ENCODE peak calls at places on chromosomes 7 and 10, in ten cellular contexts. Q, D, Y, X, S, P, K, I, Z and M are unnamed samples.

GRCh38 chr7:132398253-132398913 is 177.9 kb downstream of the PLXNA4 start:
- DNase-seq in D (no peak), I (no peak), S (no peak), X (no peak), Z (no peak), Q (no peak), P (no peak), K (no peak), Y (no peak), M (no peak)

GRCh38 chr7:85489498-85489897 is 302.6 kb upstream of the SEMA3D start:
- DNase-seq in D (no peak), P (peak), I (no peak), Y (no peak), Q (no peak), Z (no peak), K (no peak), X (no peak), S (peak), M (no peak)

GRCh38 chr10:48608279-48608681 is 3.4 kb upstream of the ARHGAP22 start:
- DNase-seq in Y (peak), I (no peak), S (no peak), P (peak), K (peak), X (no peak), D (no peak), Z (peak), Q (peak), M (no peak)

GRCh38 chr7:106045139-106045538 is 67.0 kb downstream of the SYPL1 start:
- DNase-seq in D (no peak), K (no peak), S (no peak), X (no peak), Z (no peak), Y (no peak), P (no peak), I (no peak), Q (no peak), M (no peak)

GRCh38 chr7:22723171-22723601 is 3.8 kb upstream of the IL6 start:
- DNase-seq in S (no peak), I (no peak), Y (no peak), P (peak), X (no peak), D (no peak), Z (peak), K (no peak), Q (peak), M (peak)

GRCh38 chr7:50467817-50468610 is 17.9 kb upstream of the FIGNL1 start:
- DNase-seq in Q (peak), X (peak), I (peak), Z (peak), Y (peak), P (peak), S (peak), D (peak), K (peak), M (peak)

GRCh38 chr7:130141161-130141857 is 63.9 kb downstream of the TMEM209 start:
- DNase-seq in Q (peak), S (peak), I (peak), K (peak), P (no peak), D (peak), Y (peak), Z (peak), X (no peak), M (no peak)

GRCh38 chr7:37853468-37853867 is 5.1 kb downstream of the NME8 start:
- DNase-seq in S (no peak), K (no peak), D (no peak), Q (no peak), Y (no peak), Z (no peak), I (no peak), X (no peak), P (peak), M (no peak)

GRCh38 chr10:119723624-119724023 is 2.2 kb upstream of the INPP5F start:
- DNase-seq in I (no peak), K (no peak), S (no peak), P (no peak), Y (no peak), Q (no peak), Z (no peak), D (no peak), X (no peak), M (no peak)

GRCh38 chr10:87657370-87657769 is 2.3 kb upstream of the PAPSS2 start:
- DNase-seq in P (no peak), X (no peak), Y (no peak), Z (no peak), K (no peak), Q (no peak), D (no peak), S (no peak), I (no peak), M (no peak)

GRCh38 chr7:5420841-5421625 is 2.6 kb downstream of the TNRC18 start:
- DNase-seq in D (no peak), Q (no peak), P (peak), Z (peak), K (peak), I (no peak), X (no peak), Y (no peak), S (no peak), M (no peak)

GRCh38 chr7:12436126-12436525 is 32.5 kb upstream of the VWDE start:
- DNase-seq in S (no peak), Q (no peak), Z (no peak), Y (no peak), P (no peak), X (no peak), K (no peak), I (no peak), D (no peak), M (no peak)

GRCh38 chr10:102310356-102311024 is 65.2 kb downstream of the GBF1 start:
- DNase-seq in K (no peak), Q (no peak), Z (no peak), X (no peak), P (peak), S (no peak), I (no peak), D (no peak), Y (no peak), M (no peak)

GRCh38 chr10:126042906-126043305 is 146.5 kb downstream of the FANK1 start:
- DNase-seq in Y (no peak), D (no peak), S (no peak), Q (no peak), K (no peak), I (no peak), Z (peak), P (no peak), X (no peak), M (no peak)

GRCh38 chr7:130144632-130145171 is 60.5 kb downstream of the TMEM209 start:
- DNase-seq in Z (no peak), K (no peak), Q (peak), I (no peak), D (no peak), Y (no peak), X (no peak), P (peak), S (no peak), M (no peak)

GRCh38 chr10:100138921-100139496 is 46.8 kb downstream of the ERLIN1 start:
- DNase-seq in I (no peak), Y (no peak), P (no peak), Q (no peak), S (no peak), Z (no peak), D (no peak), K (no peak), X (no peak), M (no peak)

GRCh38 chr10:6788191-6788590 is 208.1 kb upstream of the PRKCQ start:
- DNase-seq in K (no peak), X (no peak), I (no peak), Z (no peak), Y (no peak), P (no peak), S (no peak), Q (no peak), D (no peak), M (no peak)

GRCh38 chr10:72851524-72851923 is 42.0 kb upstream of the OIT3 start:
- DNase-seq in Q (no peak), Y (no peak), S (no peak), P (no peak), K (no peak), D (no peak), X (no peak), Z (no peak), I (no peak), M (no peak)

GRCh38 chr7:8176370-8177081 is 85.4 kb downstream of the ICA1 start:
- DNase-seq in P (peak), K (no peak), Y (peak), I (peak), D (no peak), S (no peak), Z (peak), Q (no peak), X (peak), M (no peak)

GRCh38 chr7:22561895-22562593 is 62.1 kb upstream of the STEAP1B start:
- DNase-seq in S (no peak), X (no peak), Y (no peak), I (no peak), D (no peak), Z (peak), P (peak), Q (no peak), K (no peak), M (no peak)

GRCh38 chr10:92886334-92886961 is 38.1 kb downstream of the EXOC6 start:
- DNase-seq in I (no peak), Z (no peak), Y (no peak), Q (no peak), S (no peak), D (no peak), P (no peak), K (no peak), X (no peak), M (no peak)

GRCh38 chr7:93890041-93890463 is 501 bp downstream of the TFPI2 start:
- DNase-seq in Q (no peak), X (no peak), Y (no peak), Z (peak), D (no peak), S (no peak), I (no peak), P (peak), K (peak), M (no peak)

GRCh38 chr7:35749548-35749947 is 51.3 kb upstream of the SEPTIN7 start:
- DNase-seq in P (no peak), K (no peak), D (no peak), Y (no peak), Q (no peak), I (no peak), X (no peak), Z (no peak), S (no peak), M (no peak)

GRCh38 chr7:95951531-95951930 is 179.2 kb downstream of the DYNC1I1 start:
- DNase-seq in X (no peak), S (no peak), P (no peak), D (no peak), Y (no peak), K (no peak), I (no peak), Z (no peak), Q (no peak), M (no peak)

GRCh38 chr7:20021834-20022233 is 195.3 kb downstream of the MACC1 start:
- DNase-seq in Y (no peak), D (no peak), Q (no peak), K (no peak), Z (peak), I (no peak), S (no peak), P (no peak), X (no peak), M (no peak)

GRCh38 chr10:103278862-103279298 is 1.9 kb downstream of the INA start:
- DNase-seq in K (peak), Y (peak), X (no peak), D (no peak), S (no peak), I (no peak), P (peak), Q (no peak), Z (peak), M (no peak)

GRCh38 chr10:110221044-110221720 is 13.8 kb downstream of the MXI1 start:
- DNase-seq in X (no peak), Z (no peak), Q (no peak), D (no peak), I (no peak), S (no peak), P (no peak), Y (no peak), K (no peak), M (no peak)

GRCh38 chr10:103476046-103476768 is 2.8 kb downstream of the CALHM3 start:
- DNase-seq in K (no peak), Y (no peak), D (no peak), I (no peak), Q (no peak), P (no peak), S (no peak), X (no peak), Z (no peak), M (no peak)

GRCh38 chr10:78960316-78960800 is 108.4 kb upstream of the ZMIZ1 start:
- DNase-seq in X (no peak), S (peak), D (no peak), Z (no peak), Y (no peak), I (no peak), P (peak), Q (peak), K (no peak), M (peak)

GRCh38 chr7:44177570-44178131 is 11.6 kb downstream of the GCK start:
- DNase-seq in P (peak), K (no peak), X (no peak), Y (no peak), Q (peak), S (no peak), Z (no peak), D (peak), I (no peak), M (no peak)

GRCh38 chr7:74599251-74599650 is 58.3 kb upstream of the GTF2I start:
- DNase-seq in X (no peak), S (no peak), Q (no peak), Z (no peak), I (no peak), D (no peak), Y (no peak), K (no peak), P (no peak), M (no peak)

GRCh38 chr7:4226166-4226857 is 455.8 kb upstream of the FOXK1 start:
- DNase-seq in Q (no peak), X (no peak), I (no peak), Y (no peak), K (no peak), Z (no peak), D (peak), P (peak), S (no peak), M (no peak)

GRCh38 chr7:140229591-140230516 is 53.1 kb upstream of the KDM7A start:
- DNase-seq in Q (no peak), D (no peak), I (peak), S (no peak), P (no peak), X (peak), K (no peak), Z (peak), Y (peak), M (no peak)

GRCh38 chr10:71737356-71738172 is 18.0 kb upstream of the C10orf105 start:
- DNase-seq in X (no peak), P (no peak), K (no peak), D (no peak), Z (no peak), Y (peak), Q (no peak), S (peak), I (no peak), M (no peak)

GRCh38 chr7:33623267-33623666 is 282.1 kb upstream of the BMPER start:
- DNase-seq in X (no peak), I (no peak), Z (no peak), Y (no peak), D (no peak), Q (no peak), S (no peak), P (no peak), K (no peak), M (no peak)

GRCh38 chr7:37371755-37372154 is 76.9 kb downstream of the ELMO1 start:
- DNase-seq in D (no peak), Z (no peak), P (no peak), S (no peak), I (no peak), X (no peak), Y (no peak), K (no peak), Q (no peak), M (no peak)